ENCODE peak calls at places on chromosomes 5 and 9, in eight cellular contexts. B is Ammon's horn; C is RWPE1; X is NCI-H510A treated with DMSO at 0.1 percent for 48 hours; L is T1000; G is progenitor cell of endocrine pancreas; I is NCI-H1417; Y is activated CD8-positive, alpha-beta memory T cell treated with anti-CD3 and anti-CD28 coated beads for 24 hours. S is an unnamed sample.

GRCh38 chr9:128253140-128253990 is 22.4 kb downstream of the GOLGA2 start:
- DNase-seq in B (no peak), C (no peak), X (no peak), L (no peak), G (no peak), I (no peak), Y (no peak), S (no peak)

GRCh38 chr9:92066131-92066530 is 49.1 kb downstream of the SPTLC1 start:
- DNase-seq in B (no peak), C (no peak), X (no peak), L (no peak), G (no peak), I (no peak), Y (no peak), S (no peak)

GRCh38 chr5:89457411-89458329 is 574.7 kb upstream of the MEF2C start:
- DNase-seq in B (peak; percentile 28), C (peak; percentile 57), X (no peak), L (peak; percentile 19), G (no peak), I (no peak), Y (no peak), S (peak; percentile 47)

GRCh38 chr5:171433952-171434676 is 14.7 kb downstream of the FGF18 start:
- DNase-seq in B (no peak), C (no peak), X (no peak), L (no peak), G (no peak), I (no peak), Y (no peak), S (no peak)

GRCh38 chr5:73412597-73412988 is 36.0 kb downstream of the FOXD1 start:
- DNase-seq in B (no peak), C (no peak), X (no peak), L (no peak), G (no peak), I (no peak), Y (no peak), S (peak; percentile 15)

GRCh38 chr5:116738270-116738947 is 163.8 kb upstream of the SEMA6A start:
- DNase-seq in B (no peak), C (no peak), X (no peak), L (no peak), G (no peak), I (no peak), Y (no peak), S (no peak)

GRCh38 chr9:15329539-15330109 is 22.6 kb upstream of the TTC39B start:
- DNase-seq in B (no peak), C (no peak), X (no peak), L (no peak), G (no peak), I (no peak), Y (no peak), S (no peak)

GRCh38 chr9:120885968-120886367 is 9.0 kb upstream of the PHF19 start:
- DNase-seq in B (no peak), C (no peak), X (no peak), L (no peak), G (no peak), I (no peak), Y (no peak), S (no peak)

GRCh38 chr9:3809724-3810123 is 283.9 kb upstream of the RFX3 start:
- DNase-seq in B (no peak), C (peak; percentile 13), X (no peak), L (no peak), G (no peak), I (no peak), Y (no peak), S (peak; percentile 11)

GRCh38 chr5:158978061-158978745 is 121.5 kb downstream of the EBF1 start:
- DNase-seq in B (no peak), C (no peak), X (no peak), L (no peak), G (no peak), I (no peak), Y (no peak), S (no peak)

GRCh38 chr5:56585466-56585865 is 229.9 kb upstream of the MAP3K1 start:
- DNase-seq in B (no peak), C (peak; percentile 67), X (no peak), L (no peak), G (no peak), I (no peak), Y (no peak), S (no peak)

GRCh38 chr5:759111-759741 is 25.3 kb downstream of the ZDHHC11B start:
- DNase-seq in B (peak; percentile 40), C (no peak), X (peak; percentile 99), L (no peak), G (peak; percentile 71), I (peak; percentile 36), Y (peak; percentile 59), S (no peak)

GRCh38 chr5:157630341-157630740 is 21.9 kb downstream of the SOX30 start:
- DNase-seq in B (no peak), C (no peak), X (no peak), L (no peak), G (no peak), I (no peak), Y (no peak), S (no peak)

GRCh38 chr5:104512063-104512798 is 949.6 kb upstream of the NUDT12 start:
- DNase-seq in B (no peak), C (no peak), X (no peak), L (no peak), G (no peak), I (no peak), Y (no peak), S (no peak)

GRCh38 chr5:127028822-127029457 is 1.4 kb downstream of the MARCHF3 start:
- DNase-seq in B (peak; percentile 38), C (no peak), X (no peak), L (no peak), G (no peak), I (peak; percentile 42), Y (no peak), S (no peak)

GRCh38 chr9:80086386-80086785 is 514.6 kb downstream of the TLE4 start:
- DNase-seq in B (no peak), C (no peak), X (no peak), L (no peak), G (no peak), I (no peak), Y (no peak), S (no peak)

GRCh38 chr9:118059520-118060278 is 355.5 kb downstream of the TLR4 start:
- DNase-seq in B (peak; percentile 28), C (peak; percentile 8), X (no peak), L (peak; percentile 2), G (peak; percentile 22), I (no peak), Y (no peak), S (no peak)

GRCh38 chr5:91357012-91357634 is 26.0 kb downstream of the ARRDC3 start:
- DNase-seq in B (no peak), C (peak; percentile 5), X (peak; percentile 27), L (no peak), G (no peak), I (peak; percentile 8), Y (no peak), S (no peak)

GRCh38 chr5:58670620-58671019 is 87.7 kb downstream of the RAB3C start:
- DNase-seq in B (no peak), C (no peak), X (no peak), L (no peak), G (no peak), I (no peak), Y (no peak), S (no peak)

GRCh38 chr5:56206126-56206525 is 27.0 kb downstream of the ANKRD55 start:
- DNase-seq in B (no peak), C (no peak), X (no peak), L (no peak), G (no peak), I (no peak), Y (no peak), S (no peak)

GRCh38 chr5:68383888-68384310 is 168.3 kb downstream of the PIK3R1 start:
- DNase-seq in B (no peak), C (peak; percentile 25), X (no peak), L (no peak), G (no peak), I (peak; percentile 6), Y (no peak), S (no peak)

GRCh38 chr5:11324521-11325289 is 563.7 kb upstream of the DAP start:
- DNase-seq in B (peak; percentile 72), C (no peak), X (no peak), L (no peak), G (no peak), I (no peak), Y (no peak), S (no peak)

GRCh38 chr5:13972029-13972428 is 27.5 kb upstream of the DNAH5 start:
- DNase-seq in B (no peak), C (no peak), X (no peak), L (no peak), G (no peak), I (no peak), Y (no peak), S (no peak)

GRCh38 chr5:166324372-166324771 is 1967.1 kb upstream of the WWC1 start:
- DNase-seq in B (no peak), C (no peak), X (no peak), L (no peak), G (no peak), I (no peak), Y (no peak), S (no peak)

GRCh38 chr9:99162759-99163364 is 57.9 kb downstream of the TGFBR1 start:
- DNase-seq in B (peak; percentile 40), C (peak; percentile 50), X (peak; percentile 72), L (no peak), G (no peak), I (peak; percentile 32), Y (no peak), S (peak; percentile 61)

GRCh38 chr5:17185349-17185748 is 32.1 kb upstream of the BASP1 start:
- DNase-seq in B (no peak), C (no peak), X (no peak), L (no peak), G (no peak), I (no peak), Y (no peak), S (no peak)

GRCh38 chr9:93829271-93830223 is 125.6 kb downstream of the BARX1 start:
- DNase-seq in B (no peak), C (no peak), X (no peak), L (no peak), G (no peak), I (no peak), Y (no peak), S (no peak)

GRCh38 chr5:121090822-121091221 is 626.7 kb downstream of the PRR16 start:
- DNase-seq in B (no peak), C (no peak), X (no peak), L (no peak), G (no peak), I (no peak), Y (no peak), S (no peak)

GRCh38 chr9:16921855-16922254 is 51.4 kb upstream of the BNC2 start:
- DNase-seq in B (no peak), C (peak; percentile 51), X (no peak), L (no peak), G (no peak), I (peak; percentile 10), Y (no peak), S (no peak)